ENCODE peak calls at places on chromosomes 4 and X, in seven cellular contexts. One of them, this sample, is unnamed.

GRCh38 chr4:171390626-171391025 is 422.6 kb upstream of the GALNTL6 start:
- DNase-seq in effector CD4-positive, alpha-beta T cell: no peak
- DNase-seq in uterus: no peak
- DNase-seq in stimulated activated CD4-positive, alpha-beta T cell treated with anti-CD3 and anti-CD28 coated beads, Interleukin-4, amount 100 ng/mL, for 1 hour: no peak
- DNase-seq in astrocyte of the hippocampus: no peak
- DNase-seq in fibroblast of pulmonary artery: no peak
- DNase-seq in A172: no peak
- DNase-seq in this sample: no peak

GRCh38 chr4:6322761-6323566 is 53.3 kb downstream of the WFS1 start:
- DNase-seq in effector CD4-positive, alpha-beta T cell: no peak
- DNase-seq in uterus: no peak
- DNase-seq in stimulated activated CD4-positive, alpha-beta T cell treated with anti-CD3 and anti-CD28 coated beads, Interleukin-4, amount 100 ng/mL, for 1 hour: no peak
- DNase-seq in astrocyte of the hippocampus: no peak
- DNase-seq in fibroblast of pulmonary artery: no peak
- DNase-seq in A172: no peak
- DNase-seq in this sample: no peak

GRCh38 chr4:57065730-57066482 is 44.3 kb downstream of the IGFBP7 start:
- DNase-seq in effector CD4-positive, alpha-beta T cell: no peak
- DNase-seq in uterus: no peak
- DNase-seq in stimulated activated CD4-positive, alpha-beta T cell treated with anti-CD3 and anti-CD28 coated beads, Interleukin-4, amount 100 ng/mL, for 1 hour: no peak
- DNase-seq in astrocyte of the hippocampus: no peak
- DNase-seq in fibroblast of pulmonary artery: no peak
- DNase-seq in A172: peak; percentile 51
- DNase-seq in this sample: peak; percentile 41

GRCh38 chr4:138655970-138656369 is 359.6 kb upstream of the NOCT start:
- DNase-seq in effector CD4-positive, alpha-beta T cell: no peak
- DNase-seq in uterus: no peak
- DNase-seq in stimulated activated CD4-positive, alpha-beta T cell treated with anti-CD3 and anti-CD28 coated beads, Interleukin-4, amount 100 ng/mL, for 1 hour: no peak
- DNase-seq in astrocyte of the hippocampus: no peak
- DNase-seq in fibroblast of pulmonary artery: no peak
- DNase-seq in A172: no peak
- DNase-seq in this sample: no peak

GRCh38 chr4:155809835-155810234 is 51.0 kb downstream of the GUCY1B1 start:
- DNase-seq in effector CD4-positive, alpha-beta T cell: no peak
- DNase-seq in uterus: no peak
- DNase-seq in stimulated activated CD4-positive, alpha-beta T cell treated with anti-CD3 and anti-CD28 coated beads, Interleukin-4, amount 100 ng/mL, for 1 hour: no peak
- DNase-seq in astrocyte of the hippocampus: peak; percentile 80
- DNase-seq in fibroblast of pulmonary artery: peak; percentile 94
- DNase-seq in A172: peak; percentile 80
- DNase-seq in this sample: peak; percentile 92

GRCh38 chr4:116599859-116600258 is 485.5 kb downstream of the TRAM1L1 start:
- DNase-seq in effector CD4-positive, alpha-beta T cell: no peak
- DNase-seq in uterus: no peak
- DNase-seq in stimulated activated CD4-positive, alpha-beta T cell treated with anti-CD3 and anti-CD28 coated beads, Interleukin-4, amount 100 ng/mL, for 1 hour: no peak
- DNase-seq in astrocyte of the hippocampus: no peak
- DNase-seq in fibroblast of pulmonary artery: no peak
- DNase-seq in A172: no peak
- DNase-seq in this sample: no peak

GRCh38 chr4:73836373-73837269 is at the start of gene CXCL6:
- DNase-seq in effector CD4-positive, alpha-beta T cell: no peak
- DNase-seq in uterus: no peak
- DNase-seq in stimulated activated CD4-positive, alpha-beta T cell treated with anti-CD3 and anti-CD28 coated beads, Interleukin-4, amount 100 ng/mL, for 1 hour: no peak
- DNase-seq in astrocyte of the hippocampus: peak; percentile 59
- DNase-seq in fibroblast of pulmonary artery: peak; percentile 70
- DNase-seq in A172: no peak
- DNase-seq in this sample: no peak

GRCh38 chr4:100075056-100075455 is 115.2 kb downstream of the DDIT4L start:
- DNase-seq in effector CD4-positive, alpha-beta T cell: no peak
- DNase-seq in uterus: no peak
- DNase-seq in stimulated activated CD4-positive, alpha-beta T cell treated with anti-CD3 and anti-CD28 coated beads, Interleukin-4, amount 100 ng/mL, for 1 hour: no peak
- DNase-seq in astrocyte of the hippocampus: peak; percentile 85
- DNase-seq in fibroblast of pulmonary artery: no peak
- DNase-seq in A172: no peak
- DNase-seq in this sample: no peak

GRCh38 chrX:6778547-6779231 is 243.8 kb upstream of the VCX3A start:
- DNase-seq in effector CD4-positive, alpha-beta T cell: no peak
- DNase-seq in uterus: no peak
- DNase-seq in stimulated activated CD4-positive, alpha-beta T cell treated with anti-CD3 and anti-CD28 coated beads, Interleukin-4, amount 100 ng/mL, for 1 hour: no peak
- DNase-seq in astrocyte of the hippocampus: peak; percentile 70
- DNase-seq in fibroblast of pulmonary artery: no peak
- DNase-seq in A172: no peak
- DNase-seq in this sample: no peak

GRCh38 chr4:20543131-20543530 is 157.1 kb upstream of the PACRGL start:
- DNase-seq in effector CD4-positive, alpha-beta T cell: no peak
- DNase-seq in uterus: no peak
- DNase-seq in stimulated activated CD4-positive, alpha-beta T cell treated with anti-CD3 and anti-CD28 coated beads, Interleukin-4, amount 100 ng/mL, for 1 hour: no peak
- DNase-seq in astrocyte of the hippocampus: no peak
- DNase-seq in fibroblast of pulmonary artery: no peak
- DNase-seq in A172: no peak
- DNase-seq in this sample: no peak

GRCh38 chrX:69153060-69153730 is 12.1 kb downstream of the PJA1 start:
- DNase-seq in effector CD4-positive, alpha-beta T cell: no peak
- DNase-seq in uterus: peak; percentile 30
- DNase-seq in stimulated activated CD4-positive, alpha-beta T cell treated with anti-CD3 and anti-CD28 coated beads, Interleukin-4, amount 100 ng/mL, for 1 hour: no peak
- DNase-seq in astrocyte of the hippocampus: no peak
- DNase-seq in fibroblast of pulmonary artery: peak; percentile 52
- DNase-seq in A172: no peak
- DNase-seq in this sample: peak; percentile 34

GRCh38 chrX:8867454-8867853 is 66.3 kb upstream of the FAM9A start:
- DNase-seq in effector CD4-positive, alpha-beta T cell: no peak
- DNase-seq in uterus: no peak
- DNase-seq in stimulated activated CD4-positive, alpha-beta T cell treated with anti-CD3 and anti-CD28 coated beads, Interleukin-4, amount 100 ng/mL, for 1 hour: no peak
- DNase-seq in astrocyte of the hippocampus: no peak
- DNase-seq in fibroblast of pulmonary artery: peak; percentile 29
- DNase-seq in A172: no peak
- DNase-seq in this sample: peak; percentile 10

GRCh38 chrX:11064851-11065600 is 46.1 kb upstream of the HCCS start:
- DNase-seq in effector CD4-positive, alpha-beta T cell: no peak
- DNase-seq in uterus: no peak
- DNase-seq in stimulated activated CD4-positive, alpha-beta T cell treated with anti-CD3 and anti-CD28 coated beads, Interleukin-4, amount 100 ng/mL, for 1 hour: no peak
- DNase-seq in astrocyte of the hippocampus: peak; percentile 69
- DNase-seq in fibroblast of pulmonary artery: peak; percentile 82
- DNase-seq in A172: peak; percentile 45
- DNase-seq in this sample: peak; percentile 78

GRCh38 chrX:97743014-97743413 is 859.3 kb downstream of the RPA4 start:
- DNase-seq in effector CD4-positive, alpha-beta T cell: no peak
- DNase-seq in uterus: no peak
- DNase-seq in stimulated activated CD4-positive, alpha-beta T cell treated with anti-CD3 and anti-CD28 coated beads, Interleukin-4, amount 100 ng/mL, for 1 hour: no peak
- DNase-seq in astrocyte of the hippocampus: no peak
- DNase-seq in fibroblast of pulmonary artery: peak; percentile 3
- DNase-seq in A172: no peak
- DNase-seq in this sample: no peak

GRCh38 chrX:152925835-152926234 is 28.0 kb downstream of the ZNF185 start:
- DNase-seq in effector CD4-positive, alpha-beta T cell: no peak
- DNase-seq in uterus: no peak
- DNase-seq in stimulated activated CD4-positive, alpha-beta T cell treated with anti-CD3 and anti-CD28 coated beads, Interleukin-4, amount 100 ng/mL, for 1 hour: no peak
- DNase-seq in astrocyte of the hippocampus: no peak
- DNase-seq in fibroblast of pulmonary artery: no peak
- DNase-seq in A172: no peak
- DNase-seq in this sample: no peak

This sample was measured in IMR-90.